ENCODE peak calls at places on chromosome 9, in eight cellular contexts. N is left ventricle myocardium inferior, Q is lower lobe of right lung, I is fibroblast of the aortic adventitia, W is heart right ventricle, P is A673, B is dorsolateral prefrontal cortex, C is lower leg skin. E is an unnamed sample.

GRCh38 chr9:81373294-81373693 is 316.1 kb downstream of the TLE1 start:
- DNase-seq in N (peak), Q (no peak), I (no peak), W (peak), P (no peak), B (no peak), C (no peak), E (no peak)

GRCh38 chr9:130493476-130493875 is 48.7 kb downstream of the ASS1 start:
- DNase-seq in N (no peak), Q (no peak), I (no peak), W (no peak), P (no peak), B (no peak), C (no peak), E (no peak)

GRCh38 chr9:124030969-124031451 is 19.4 kb downstream of the LHX2 start:
- DNase-seq in N (no peak), Q (no peak), I (no peak), W (no peak), P (no peak), B (no peak), C (no peak), E (no peak)

GRCh38 chr9:122053546-122053945 is 39.6 kb downstream of the TTLL11 start:
- DNase-seq in N (no peak), Q (no peak), I (no peak), W (no peak), P (peak), B (no peak), C (no peak), E (no peak)

GRCh38 chr9:15693701-15694100 is 140.9 kb downstream of the CCDC171 start:
- DNase-seq in N (no peak), Q (no peak), I (no peak), W (no peak), P (no peak), B (no peak), C (no peak), E (no peak)

GRCh38 chr9:38619556-38620447 is 594 bp downstream of the ANKRD18A start:
- DNase-seq in N (no peak), Q (peak), I (no peak), W (no peak), P (no peak), B (no peak), C (no peak), E (no peak)

GRCh38 chr9:37987467-37987981 is 81.5 kb downstream of the SHB start:
- DNase-seq in N (peak), Q (no peak), I (no peak), W (peak), P (no peak), B (no peak), C (no peak), E (no peak)

GRCh38 chr9:121557581-121558422 is 58.2 kb upstream of the GGTA1 start:
- DNase-seq in N (peak), Q (peak), I (peak), W (peak), P (peak), B (no peak), C (peak), E (no peak)

GRCh38 chr9:92100237-92100911 is 14.8 kb downstream of the SPTLC1 start:
- DNase-seq in N (no peak), Q (no peak), I (peak), W (no peak), P (no peak), B (no peak), C (no peak), E (no peak)

GRCh38 chr9:14173730-14174129 is 140.2 kb downstream of the NFIB start:
- DNase-seq in N (no peak), Q (no peak), I (no peak), W (no peak), P (peak), B (no peak), C (no peak), E (no peak)

GRCh38 chr9:27183151-27183550 is 74.1 kb downstream of the TEK start:
- DNase-seq in N (no peak), Q (no peak), I (no peak), W (no peak), P (no peak), B (no peak), C (no peak), E (no peak)

GRCh38 chr9:37747271-37747753 is 6.3 kb upstream of the TRMT10B start:
- DNase-seq in N (no peak), Q (no peak), I (peak), W (peak), P (peak), B (peak), C (peak), E (peak)

GRCh38 chr9:27347889-27348288 is 50.9 kb upstream of the EQTN start:
- DNase-seq in N (no peak), Q (no peak), I (no peak), W (no peak), P (no peak), B (no peak), C (no peak), E (no peak)

GRCh38 chr9:104968025-104968982 is 40.3 kb upstream of the ABCA1 start:
- DNase-seq in N (peak), Q (peak), I (peak), W (peak), P (peak), B (peak), C (peak), E (peak)

GRCh38 chr9:107624216-107624948 is 134.8 kb upstream of the KLF4 start:
- DNase-seq in N (no peak), Q (no peak), I (peak), W (no peak), P (no peak), B (no peak), C (no peak), E (no peak)

GRCh38 chr9:131233556-131233955 is 42.8 kb downstream of the FAM78A start:
- DNase-seq in N (no peak), Q (no peak), I (no peak), W (no peak), P (no peak), B (no peak), C (no peak), E (no peak)

GRCh38 chr9:98726735-98727134 is 18.0 kb upstream of the GABBR2 start:
- DNase-seq in N (no peak), Q (no peak), I (peak), W (peak), P (no peak), B (no peak), C (peak), E (no peak)

GRCh38 chr9:114521846-114522245 is 16.6 kb upstream of the WHRN start:
- DNase-seq in N (no peak), Q (no peak), I (no peak), W (no peak), P (no peak), B (no peak), C (no peak), E (no peak)

GRCh38 chr9:135692410-135692809 is 6.9 kb downstream of the SOHLH1 start:
- DNase-seq in N (no peak), Q (no peak), I (no peak), W (no peak), P (no peak), B (peak), C (no peak), E (no peak)

GRCh38 chr9:93911871-93912554 is 43.1 kb downstream of the BARX1 start:
- DNase-seq in N (peak), Q (peak), I (no peak), W (peak), P (no peak), B (no peak), C (no peak), E (no peak)

GRCh38 chr9:83144492-83144891 is 81.5 kb upstream of the RASEF start:
- DNase-seq in N (no peak), Q (no peak), I (no peak), W (no peak), P (no peak), B (no peak), C (no peak), E (no peak)

GRCh38 chr9:123929870-123930831 is at the start of gene DENND1A:
- DNase-seq in N (peak), Q (peak), I (peak), W (peak), P (peak), B (peak), C (peak), E (peak)

GRCh38 chr9:134570726-134571325 is 70.8 kb upstream of the COL5A1 start:
- DNase-seq in N (peak), Q (peak), I (no peak), W (peak), P (peak), B (peak), C (no peak), E (no peak)

GRCh38 chr9:136762221-136762691 is 2.1 kb downstream of the LCN15 start:
- DNase-seq in N (no peak), Q (peak), I (no peak), W (no peak), P (no peak), B (no peak), C (no peak), E (no peak)

GRCh38 chr9:135122316-135122715 is 34.8 kb downstream of the OLFM1 start:
- DNase-seq in N (no peak), Q (peak), I (no peak), W (no peak), P (no peak), B (no peak), C (no peak), E (no peak)

GRCh38 chr9:755454-756381 is 85.8 kb upstream of the DMRT1 start:
- DNase-seq in N (no peak), Q (no peak), I (peak), W (no peak), P (no peak), B (no peak), C (no peak), E (peak)

GRCh38 chr9:29212590-29213373 is 1639.5 kb upstream of the C9orf72 start:
- DNase-seq in N (no peak), Q (no peak), I (no peak), W (no peak), P (peak), B (no peak), C (no peak), E (no peak)

GRCh38 chr9:137445275-137445807 is 4.2 kb upstream of the ENTPD8 start:
- DNase-seq in N (peak), Q (peak), I (peak), W (peak), P (peak), B (peak), C (peak), E (peak)

GRCh38 chr9:38112010-38112409 is 43.0 kb upstream of the SHB start:
- DNase-seq in N (no peak), Q (no peak), I (no peak), W (no peak), P (no peak), B (no peak), C (no peak), E (no peak)

GRCh38 chr9:124437086-124437485 is 13.2 kb upstream of the ADGRD2 start:
- DNase-seq in N (no peak), Q (no peak), I (no peak), W (no peak), P (no peak), B (no peak), C (no peak), E (no peak)

GRCh38 chr9:69748304-69748703 is 11.5 kb downstream of the PTAR1 start:
- DNase-seq in N (no peak), Q (no peak), I (no peak), W (no peak), P (no peak), B (no peak), C (no peak), E (no peak)

GRCh38 chr9:107637421-107638420 is 148.2 kb upstream of the KLF4 start:
- DNase-seq in N (peak), Q (peak), I (peak), W (peak), P (peak), B (peak), C (peak), E (no peak)

GRCh38 chr9:21398955-21399489 is 9.9 kb upstream of the IFNA8 start:
- DNase-seq in N (no peak), Q (no peak), I (no peak), W (no peak), P (no peak), B (no peak), C (no peak), E (no peak)

GRCh38 chr9:21404146-21404545 is 4.8 kb upstream of the IFNA8 start:
- DNase-seq in N (no peak), Q (no peak), I (peak), W (no peak), P (no peak), B (no peak), C (no peak), E (no peak)

DNA sequence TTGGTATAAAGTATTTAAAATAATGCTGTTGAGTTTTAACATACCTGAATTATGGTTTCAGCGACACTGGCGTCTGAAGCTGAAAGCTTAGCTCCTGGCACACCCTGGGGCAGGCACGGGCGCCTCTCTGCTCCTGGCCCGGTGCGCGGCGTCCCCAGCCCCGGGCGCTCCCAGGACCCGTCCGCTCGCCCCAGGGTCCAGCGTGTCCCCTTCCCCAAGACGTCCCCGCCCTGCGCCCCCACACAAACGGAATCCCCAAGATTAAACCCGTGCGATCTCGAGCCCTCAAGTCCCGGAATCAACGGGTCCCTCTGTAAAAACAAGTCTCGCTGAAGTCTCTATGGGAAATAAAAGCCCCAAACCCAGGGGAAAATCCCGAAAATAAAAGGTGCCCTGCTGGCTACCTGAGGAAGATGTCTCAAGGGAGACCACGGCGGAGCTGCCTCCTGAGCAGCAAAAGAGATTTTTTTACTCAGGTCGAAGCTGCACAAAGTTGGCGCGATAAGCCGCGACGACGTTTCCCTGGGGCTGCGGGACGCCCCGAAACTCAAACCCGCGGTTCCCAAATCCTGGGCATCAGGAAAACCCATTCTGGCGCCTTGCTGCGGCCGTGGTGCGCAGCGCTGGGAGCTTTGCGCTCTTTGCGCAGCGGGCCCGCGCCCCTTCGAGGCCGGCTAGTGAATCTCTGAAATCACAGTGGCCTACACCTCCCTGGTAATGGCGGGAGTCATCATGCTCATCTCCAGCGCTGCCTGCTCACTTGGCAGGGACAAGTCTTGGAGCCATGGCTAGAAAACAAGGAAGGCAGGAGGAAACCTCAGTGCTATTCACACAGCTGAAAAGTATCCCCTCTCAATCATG is 6.3 kb upstream of the IFNA8 start:
- DNase-seq in N (no peak), Q (no peak), I (no peak), W (no peak), P (no peak), B (peak), C (no peak), E (no peak)
- H3K4me3 ChIP-seq in N (peak), Q (peak), I (peak), W (peak), P (no peak), B (peak), C (no peak), E (peak)

DNA sequence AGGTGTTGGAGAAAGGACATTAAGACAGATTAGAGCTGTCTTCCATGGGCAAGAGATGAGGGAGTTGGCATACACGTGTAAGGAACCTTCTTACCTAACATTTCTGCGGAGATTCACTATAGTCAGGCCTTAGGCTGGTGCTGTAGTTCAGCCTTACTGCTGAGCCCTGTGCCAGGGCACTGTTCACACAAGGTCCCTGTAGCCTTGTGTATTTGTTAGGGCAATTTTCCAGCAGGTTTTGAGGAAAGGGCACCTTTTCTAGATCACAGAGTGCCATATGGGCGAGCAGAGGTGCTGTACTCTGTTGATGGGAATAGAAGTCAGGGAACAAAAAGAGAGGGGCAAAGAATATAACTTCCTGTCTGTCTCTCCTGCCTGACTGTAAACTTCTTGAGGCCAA is 15.6 kb downstream of the PALM2AKAP2 start:
- DNase-seq in N (no peak), Q (no peak), I (no peak), W (no peak), P (no peak), B (no peak), C (no peak), E (no peak)
- TF ChIP-seq CTCF in N (no peak), Q (no peak), I (no peak), W (no peak), P (no peak), B (no peak), C (no peak), E (no peak)

GRCh38 chr9:40907657-40908624 is 220.5 kb downstream of the FOXD4L6 start:
- DNase-seq in N (no peak), Q (no peak), I (no peak), W (no peak), P (no peak), B (no peak), C (no peak), E (no peak)
- H3K4me3 ChIP-seq in N (no peak), Q (no peak), I (no peak), W (no peak), P (no peak), B (no peak), C (no peak), E (no peak)

DNA sequence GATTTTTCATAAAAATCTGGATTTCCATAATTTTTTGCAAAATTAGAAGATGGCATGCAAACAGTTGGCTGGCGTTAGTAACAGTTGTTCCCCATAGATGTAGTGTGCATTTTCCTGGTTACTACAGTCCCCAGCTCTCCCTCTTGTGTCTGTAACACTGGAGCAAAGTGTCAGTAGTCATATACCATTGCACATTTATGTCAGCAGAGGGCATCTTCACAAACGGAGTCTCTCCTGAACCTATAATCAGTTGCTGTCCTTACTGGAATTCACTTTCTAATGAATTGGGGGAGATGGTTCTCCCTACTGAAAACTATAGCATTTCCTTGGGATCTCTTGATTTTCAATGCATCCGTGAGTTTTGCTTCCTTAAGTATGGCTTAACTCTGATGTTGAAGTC is 44.7 kb upstream of the DMAC1 start:
- DNase-seq in N (no peak), Q (no peak), I (peak), W (no peak), P (peak), B (no peak), C (no peak), E (no peak)
- TF ChIP-seq CTCF in N (peak), Q (peak), I (peak), W (no peak), P (peak), B (peak), C (no peak), E (peak)

DNA sequence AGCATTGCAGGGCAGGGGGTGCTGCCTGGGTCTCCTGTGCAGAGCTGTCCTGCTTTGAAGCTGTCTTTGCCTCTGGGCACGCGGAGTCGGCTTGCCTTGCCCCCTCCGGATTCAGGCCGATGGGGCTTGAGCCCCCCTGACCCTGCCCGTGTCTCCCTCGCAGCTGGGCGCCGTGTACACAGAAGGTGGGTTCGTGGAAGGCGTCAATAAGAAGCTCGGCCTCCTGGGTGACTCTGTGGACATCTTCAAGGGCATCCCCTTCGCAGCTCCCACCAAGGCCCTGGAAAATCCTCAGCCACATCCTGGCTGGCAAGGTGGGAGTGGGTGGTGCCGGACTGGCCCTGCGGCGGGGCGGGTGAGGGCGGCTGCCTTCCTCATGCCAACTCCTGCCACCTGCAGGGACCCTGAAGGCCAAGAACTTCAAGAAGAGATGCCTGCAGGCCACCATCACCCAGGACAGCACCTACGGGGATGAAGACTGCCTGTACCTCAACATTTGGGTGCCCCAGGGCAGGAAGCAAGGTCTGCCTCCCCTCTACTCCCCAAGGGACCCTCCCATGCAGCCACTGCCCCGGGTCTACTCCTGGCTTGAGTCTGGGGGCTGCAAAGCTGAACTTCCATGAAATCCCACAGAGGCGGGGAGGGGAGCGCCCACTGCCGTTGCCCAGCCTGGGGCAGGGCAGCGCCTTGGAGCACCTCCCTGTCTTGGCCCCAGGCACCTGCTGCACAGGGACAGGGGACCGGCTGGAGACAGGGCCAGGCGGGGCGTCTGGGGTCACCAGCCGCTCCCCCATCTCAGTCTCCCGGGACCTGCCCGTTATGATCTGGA is 2.7 kb downstream of the CEL start:
- DNase-seq in N (no peak), Q (peak), I (no peak), W (no peak), P (no peak), B (no peak), C (no peak), E (no peak)
- H3K4me3 ChIP-seq in N (no peak), Q (no peak), I (no peak), W (no peak), P (no peak), B (no peak), C (no peak), E (no peak)

GRCh38 chr9:77014597-77015263 is 4.7 kb upstream of the FOXB2 start:
- DNase-seq in N (no peak), Q (no peak), I (no peak), W (no peak), P (no peak), B (no peak), C (no peak), E (no peak)
- TF ChIP-seq CTCF in N (no peak), Q (no peak), I (peak), W (no peak), P (peak), B (no peak), C (no peak), E (no peak)

DNA sequence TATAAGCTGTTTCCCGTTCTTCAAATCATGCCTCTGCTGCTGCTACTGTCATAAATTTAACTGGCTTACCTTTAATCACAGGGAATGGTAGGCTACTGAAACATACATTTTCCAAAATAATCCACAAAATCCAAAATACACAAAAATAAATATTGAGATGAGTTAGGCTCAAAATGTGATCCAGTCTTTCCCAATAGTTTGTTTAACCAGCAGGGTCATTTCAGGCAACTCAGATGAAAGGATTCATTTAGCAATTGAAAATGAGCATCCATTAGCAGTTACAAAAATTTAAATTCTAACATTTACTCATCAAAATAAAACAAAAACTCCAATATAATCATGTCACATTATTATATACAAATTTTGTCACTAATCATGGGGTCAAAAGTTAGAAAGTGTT is 1015.6 kb upstream of the DMAC1 start:
- DNase-seq in N (no peak), Q (no peak), I (no peak), W (no peak), P (no peak), B (no peak), C (no peak), E (no peak)
- H3K4me3 ChIP-seq in N (no peak), Q (no peak), I (no peak), W (no peak), P (no peak), B (no peak), C (no peak), E (no peak)

E was measured in GM12864.